ENCODE peak calls at places on chromosomes 11 and 22, in nine cellular contexts. One of them, this sample, is unnamed.

GRCh38 chr11:93020248-93021088 is 51.0 kb downstream of the MTNR1B start:
- DNase-seq in M059J: peak
- DNase-seq in activated T-cell treated with anti-CD3 and anti-CD28 coated beads, Interleukin-2, amount 50 U/mL, for 4 hours: no peak
- DNase-seq in substantia nigra: no peak
- DNase-seq in MM.1S: no peak
- DNase-seq in stimulated activated CD8-positive, alpha-beta memory T cell treated with anti-CD3 and anti-CD28 coated beads, Interleukin-4, amount 100 ng/mL, for 4 hours: no peak
- DNase-seq in activated CD4-positive, alpha-beta T cell treated with anti-CD3 and anti-CD28 coated beads, Interleukin-2, amount 50 U/mL, for 48 hours: no peak
- DNase-seq in left kidney: no peak
- DNase-seq in astrocyte of the spinal cord: peak
- DNase-seq in this sample: peak

GRCh38 chr11:93741882-93742226 is 382 bp downstream of the C11orf54 start:
- DNase-seq in M059J: peak
- DNase-seq in activated T-cell treated with anti-CD3 and anti-CD28 coated beads, Interleukin-2, amount 50 U/mL, for 4 hours: no peak
- DNase-seq in substantia nigra: peak
- DNase-seq in MM.1S: peak
- DNase-seq in stimulated activated CD8-positive, alpha-beta memory T cell treated with anti-CD3 and anti-CD28 coated beads, Interleukin-4, amount 100 ng/mL, for 4 hours: no peak
- DNase-seq in activated CD4-positive, alpha-beta T cell treated with anti-CD3 and anti-CD28 coated beads, Interleukin-2, amount 50 U/mL, for 48 hours: no peak
- DNase-seq in left kidney: peak
- DNase-seq in astrocyte of the spinal cord: no peak
- DNase-seq in this sample: no peak

GRCh38 chr11:118251858-118252652 is at the start of gene MPZL3:
- DNase-seq in M059J: peak
- DNase-seq in activated T-cell treated with anti-CD3 and anti-CD28 coated beads, Interleukin-2, amount 50 U/mL, for 4 hours: peak
- DNase-seq in substantia nigra: peak
- DNase-seq in MM.1S: peak
- DNase-seq in stimulated activated CD8-positive, alpha-beta memory T cell treated with anti-CD3 and anti-CD28 coated beads, Interleukin-4, amount 100 ng/mL, for 4 hours: peak
- DNase-seq in activated CD4-positive, alpha-beta T cell treated with anti-CD3 and anti-CD28 coated beads, Interleukin-2, amount 50 U/mL, for 48 hours: peak
- DNase-seq in left kidney: peak
- DNase-seq in astrocyte of the spinal cord: peak
- DNase-seq in this sample: peak

GRCh38 chr11:61752925-61753551 is 602 bp downstream of the MYRF start:
- DNase-seq in M059J: no peak
- DNase-seq in activated T-cell treated with anti-CD3 and anti-CD28 coated beads, Interleukin-2, amount 50 U/mL, for 4 hours: no peak
- DNase-seq in substantia nigra: no peak
- DNase-seq in MM.1S: no peak
- DNase-seq in stimulated activated CD8-positive, alpha-beta memory T cell treated with anti-CD3 and anti-CD28 coated beads, Interleukin-4, amount 100 ng/mL, for 4 hours: no peak
- DNase-seq in activated CD4-positive, alpha-beta T cell treated with anti-CD3 and anti-CD28 coated beads, Interleukin-2, amount 50 U/mL, for 48 hours: no peak
- DNase-seq in left kidney: no peak
- DNase-seq in astrocyte of the spinal cord: no peak
- DNase-seq in this sample: no peak

GRCh38 chr11:35223429-35223828 is 84.5 kb downstream of the CD44 start:
- DNase-seq in M059J: no peak
- DNase-seq in activated T-cell treated with anti-CD3 and anti-CD28 coated beads, Interleukin-2, amount 50 U/mL, for 4 hours: no peak
- DNase-seq in substantia nigra: no peak
- DNase-seq in MM.1S: no peak
- DNase-seq in stimulated activated CD8-positive, alpha-beta memory T cell treated with anti-CD3 and anti-CD28 coated beads, Interleukin-4, amount 100 ng/mL, for 4 hours: no peak
- DNase-seq in activated CD4-positive, alpha-beta T cell treated with anti-CD3 and anti-CD28 coated beads, Interleukin-2, amount 50 U/mL, for 48 hours: no peak
- DNase-seq in left kidney: peak
- DNase-seq in astrocyte of the spinal cord: peak
- DNase-seq in this sample: peak

GRCh38 chr11:76677010-76677771 is 6.6 kb upstream of the LRRC32 start:
- DNase-seq in M059J: no peak
- DNase-seq in activated T-cell treated with anti-CD3 and anti-CD28 coated beads, Interleukin-2, amount 50 U/mL, for 4 hours: no peak
- DNase-seq in substantia nigra: no peak
- DNase-seq in MM.1S: no peak
- DNase-seq in stimulated activated CD8-positive, alpha-beta memory T cell treated with anti-CD3 and anti-CD28 coated beads, Interleukin-4, amount 100 ng/mL, for 4 hours: no peak
- DNase-seq in activated CD4-positive, alpha-beta T cell treated with anti-CD3 and anti-CD28 coated beads, Interleukin-2, amount 50 U/mL, for 48 hours: no peak
- DNase-seq in left kidney: no peak
- DNase-seq in astrocyte of the spinal cord: no peak
- DNase-seq in this sample: no peak

GRCh38 chr22:21009638-21010425 is 5.1 kb upstream of the P2RX6 start:
- DNase-seq in M059J: peak
- DNase-seq in activated T-cell treated with anti-CD3 and anti-CD28 coated beads, Interleukin-2, amount 50 U/mL, for 4 hours: no peak
- DNase-seq in substantia nigra: no peak
- DNase-seq in MM.1S: peak
- DNase-seq in stimulated activated CD8-positive, alpha-beta memory T cell treated with anti-CD3 and anti-CD28 coated beads, Interleukin-4, amount 100 ng/mL, for 4 hours: no peak
- DNase-seq in activated CD4-positive, alpha-beta T cell treated with anti-CD3 and anti-CD28 coated beads, Interleukin-2, amount 50 U/mL, for 48 hours: no peak
- DNase-seq in left kidney: peak
- DNase-seq in astrocyte of the spinal cord: peak
- DNase-seq in this sample: peak

GRCh38 chr11:69437876-69438205 is 43.6 kb upstream of the LINC01488 start:
- DNase-seq in M059J: no peak
- DNase-seq in activated T-cell treated with anti-CD3 and anti-CD28 coated beads, Interleukin-2, amount 50 U/mL, for 4 hours: no peak
- DNase-seq in substantia nigra: no peak
- DNase-seq in MM.1S: no peak
- DNase-seq in stimulated activated CD8-positive, alpha-beta memory T cell treated with anti-CD3 and anti-CD28 coated beads, Interleukin-4, amount 100 ng/mL, for 4 hours: no peak
- DNase-seq in activated CD4-positive, alpha-beta T cell treated with anti-CD3 and anti-CD28 coated beads, Interleukin-2, amount 50 U/mL, for 48 hours: no peak
- DNase-seq in left kidney: no peak
- DNase-seq in astrocyte of the spinal cord: no peak
- DNase-seq in this sample: no peak

GRCh38 chr11:64037027-64037633 is 1.4 kb downstream of the FLRT1 start:
- DNase-seq in M059J: no peak
- DNase-seq in activated T-cell treated with anti-CD3 and anti-CD28 coated beads, Interleukin-2, amount 50 U/mL, for 4 hours: no peak
- DNase-seq in substantia nigra: no peak
- DNase-seq in MM.1S: no peak
- DNase-seq in stimulated activated CD8-positive, alpha-beta memory T cell treated with anti-CD3 and anti-CD28 coated beads, Interleukin-4, amount 100 ng/mL, for 4 hours: no peak
- DNase-seq in activated CD4-positive, alpha-beta T cell treated with anti-CD3 and anti-CD28 coated beads, Interleukin-2, amount 50 U/mL, for 48 hours: no peak
- DNase-seq in left kidney: peak
- DNase-seq in astrocyte of the spinal cord: no peak
- DNase-seq in this sample: no peak

GRCh38 chr11:133886029-133886428 is 40.7 kb upstream of the SPATA19 start:
- DNase-seq in M059J: no peak
- DNase-seq in activated T-cell treated with anti-CD3 and anti-CD28 coated beads, Interleukin-2, amount 50 U/mL, for 4 hours: no peak
- DNase-seq in substantia nigra: no peak
- DNase-seq in MM.1S: no peak
- DNase-seq in stimulated activated CD8-positive, alpha-beta memory T cell treated with anti-CD3 and anti-CD28 coated beads, Interleukin-4, amount 100 ng/mL, for 4 hours: no peak
- DNase-seq in activated CD4-positive, alpha-beta T cell treated with anti-CD3 and anti-CD28 coated beads, Interleukin-2, amount 50 U/mL, for 48 hours: no peak
- DNase-seq in left kidney: no peak
- DNase-seq in astrocyte of the spinal cord: no peak
- DNase-seq in this sample: no peak

GRCh38 chr11:8018742-8019631 is 31.9 kb downstream of the EIF3F start:
- DNase-seq in M059J: peak
- DNase-seq in activated T-cell treated with anti-CD3 and anti-CD28 coated beads, Interleukin-2, amount 50 U/mL, for 4 hours: peak
- DNase-seq in substantia nigra: peak
- DNase-seq in MM.1S: peak
- DNase-seq in stimulated activated CD8-positive, alpha-beta memory T cell treated with anti-CD3 and anti-CD28 coated beads, Interleukin-4, amount 100 ng/mL, for 4 hours: no peak
- DNase-seq in activated CD4-positive, alpha-beta T cell treated with anti-CD3 and anti-CD28 coated beads, Interleukin-2, amount 50 U/mL, for 48 hours: peak
- DNase-seq in left kidney: peak
- DNase-seq in astrocyte of the spinal cord: peak
- DNase-seq in this sample: no peak

GRCh38 chr22:38456841-38457699 is 2.1 kb upstream of the KCNJ4 start:
- DNase-seq in M059J: no peak
- DNase-seq in activated T-cell treated with anti-CD3 and anti-CD28 coated beads, Interleukin-2, amount 50 U/mL, for 4 hours: no peak
- DNase-seq in substantia nigra: no peak
- DNase-seq in MM.1S: no peak
- DNase-seq in stimulated activated CD8-positive, alpha-beta memory T cell treated with anti-CD3 and anti-CD28 coated beads, Interleukin-4, amount 100 ng/mL, for 4 hours: no peak
- DNase-seq in activated CD4-positive, alpha-beta T cell treated with anti-CD3 and anti-CD28 coated beads, Interleukin-2, amount 50 U/mL, for 48 hours: no peak
- DNase-seq in left kidney: no peak
- DNase-seq in astrocyte of the spinal cord: no peak
- DNase-seq in this sample: no peak

GRCh38 chr11:9489366-9489765 is 28.6 kb downstream of the ZNF143 start:
- DNase-seq in M059J: peak
- DNase-seq in activated T-cell treated with anti-CD3 and anti-CD28 coated beads, Interleukin-2, amount 50 U/mL, for 4 hours: no peak
- DNase-seq in substantia nigra: no peak
- DNase-seq in MM.1S: no peak
- DNase-seq in stimulated activated CD8-positive, alpha-beta memory T cell treated with anti-CD3 and anti-CD28 coated beads, Interleukin-4, amount 100 ng/mL, for 4 hours: no peak
- DNase-seq in activated CD4-positive, alpha-beta T cell treated with anti-CD3 and anti-CD28 coated beads, Interleukin-2, amount 50 U/mL, for 48 hours: no peak
- DNase-seq in left kidney: no peak
- DNase-seq in astrocyte of the spinal cord: peak
- DNase-seq in this sample: peak

GRCh38 chr11:62108971-62109391 is 14.8 kb upstream of the INCENP start:
- DNase-seq in M059J: peak
- DNase-seq in activated T-cell treated with anti-CD3 and anti-CD28 coated beads, Interleukin-2, amount 50 U/mL, for 4 hours: no peak
- DNase-seq in substantia nigra: no peak
- DNase-seq in MM.1S: no peak
- DNase-seq in stimulated activated CD8-positive, alpha-beta memory T cell treated with anti-CD3 and anti-CD28 coated beads, Interleukin-4, amount 100 ng/mL, for 4 hours: no peak
- DNase-seq in activated CD4-positive, alpha-beta T cell treated with anti-CD3 and anti-CD28 coated beads, Interleukin-2, amount 50 U/mL, for 48 hours: no peak
- DNase-seq in left kidney: no peak
- DNase-seq in astrocyte of the spinal cord: peak
- DNase-seq in this sample: peak

GRCh38 chr11:128172046-128172878 is 415.1 kb downstream of the ETS1 start:
- DNase-seq in M059J: peak
- DNase-seq in activated T-cell treated with anti-CD3 and anti-CD28 coated beads, Interleukin-2, amount 50 U/mL, for 4 hours: peak
- DNase-seq in substantia nigra: peak
- DNase-seq in MM.1S: peak
- DNase-seq in stimulated activated CD8-positive, alpha-beta memory T cell treated with anti-CD3 and anti-CD28 coated beads, Interleukin-4, amount 100 ng/mL, for 4 hours: peak
- DNase-seq in activated CD4-positive, alpha-beta T cell treated with anti-CD3 and anti-CD28 coated beads, Interleukin-2, amount 50 U/mL, for 48 hours: peak
- DNase-seq in left kidney: peak
- DNase-seq in astrocyte of the spinal cord: peak
- DNase-seq in this sample: peak

GRCh38 chr11:114562166-114562916 is 2.7 kb upstream of the NXPE1 start:
- DNase-seq in M059J: peak
- DNase-seq in activated T-cell treated with anti-CD3 and anti-CD28 coated beads, Interleukin-2, amount 50 U/mL, for 4 hours: no peak
- DNase-seq in substantia nigra: no peak
- DNase-seq in MM.1S: no peak
- DNase-seq in stimulated activated CD8-positive, alpha-beta memory T cell treated with anti-CD3 and anti-CD28 coated beads, Interleukin-4, amount 100 ng/mL, for 4 hours: no peak
- DNase-seq in activated CD4-positive, alpha-beta T cell treated with anti-CD3 and anti-CD28 coated beads, Interleukin-2, amount 50 U/mL, for 48 hours: no peak
- DNase-seq in left kidney: no peak
- DNase-seq in astrocyte of the spinal cord: peak
- DNase-seq in this sample: no peak

GRCh38 chr11:232783-233565 is 3.2 kb downstream of the SIRT3 start:
- DNase-seq in M059J: no peak
- DNase-seq in activated T-cell treated with anti-CD3 and anti-CD28 coated beads, Interleukin-2, amount 50 U/mL, for 4 hours: no peak
- DNase-seq in substantia nigra: no peak
- DNase-seq in MM.1S: no peak
- DNase-seq in stimulated activated CD8-positive, alpha-beta memory T cell treated with anti-CD3 and anti-CD28 coated beads, Interleukin-4, amount 100 ng/mL, for 4 hours: no peak
- DNase-seq in activated CD4-positive, alpha-beta T cell treated with anti-CD3 and anti-CD28 coated beads, Interleukin-2, amount 50 U/mL, for 48 hours: no peak
- DNase-seq in left kidney: no peak
- DNase-seq in astrocyte of the spinal cord: no peak
- DNase-seq in this sample: no peak

GRCh38 chr22:36440429-36441002 is 40.9 kb downstream of the TXN2 start:
- DNase-seq in M059J: no peak
- DNase-seq in activated T-cell treated with anti-CD3 and anti-CD28 coated beads, Interleukin-2, amount 50 U/mL, for 4 hours: no peak
- DNase-seq in substantia nigra: no peak
- DNase-seq in MM.1S: no peak
- DNase-seq in stimulated activated CD8-positive, alpha-beta memory T cell treated with anti-CD3 and anti-CD28 coated beads, Interleukin-4, amount 100 ng/mL, for 4 hours: no peak
- DNase-seq in activated CD4-positive, alpha-beta T cell treated with anti-CD3 and anti-CD28 coated beads, Interleukin-2, amount 50 U/mL, for 48 hours: no peak
- DNase-seq in left kidney: no peak
- DNase-seq in astrocyte of the spinal cord: no peak
- DNase-seq in this sample: no peak

GRCh38 chr22:38981659-38982007 is 514 bp upstream of the APOBEC3B start:
- DNase-seq in M059J: no peak
- DNase-seq in activated T-cell treated with anti-CD3 and anti-CD28 coated beads, Interleukin-2, amount 50 U/mL, for 4 hours: no peak
- DNase-seq in substantia nigra: no peak
- DNase-seq in MM.1S: no peak
- DNase-seq in stimulated activated CD8-positive, alpha-beta memory T cell treated with anti-CD3 and anti-CD28 coated beads, Interleukin-4, amount 100 ng/mL, for 4 hours: no peak
- DNase-seq in activated CD4-positive, alpha-beta T cell treated with anti-CD3 and anti-CD28 coated beads, Interleukin-2, amount 50 U/mL, for 48 hours: no peak
- DNase-seq in left kidney: no peak
- DNase-seq in astrocyte of the spinal cord: peak
- DNase-seq in this sample: no peak

GRCh38 chr22:28349114-28349513 is 330.5 kb downstream of the TTC28 start:
- DNase-seq in M059J: no peak
- DNase-seq in activated T-cell treated with anti-CD3 and anti-CD28 coated beads, Interleukin-2, amount 50 U/mL, for 4 hours: no peak
- DNase-seq in substantia nigra: no peak
- DNase-seq in MM.1S: no peak
- DNase-seq in stimulated activated CD8-positive, alpha-beta memory T cell treated with anti-CD3 and anti-CD28 coated beads, Interleukin-4, amount 100 ng/mL, for 4 hours: no peak
- DNase-seq in activated CD4-positive, alpha-beta T cell treated with anti-CD3 and anti-CD28 coated beads, Interleukin-2, amount 50 U/mL, for 48 hours: no peak
- DNase-seq in left kidney: peak
- DNase-seq in astrocyte of the spinal cord: no peak
- DNase-seq in this sample: no peak

GRCh38 chr22:30005213-30005857 is 74.9 kb upstream of the HORMAD2 start:
- DNase-seq in M059J: peak
- DNase-seq in activated T-cell treated with anti-CD3 and anti-CD28 coated beads, Interleukin-2, amount 50 U/mL, for 4 hours: peak
- DNase-seq in substantia nigra: peak
- DNase-seq in MM.1S: peak
- DNase-seq in stimulated activated CD8-positive, alpha-beta memory T cell treated with anti-CD3 and anti-CD28 coated beads, Interleukin-4, amount 100 ng/mL, for 4 hours: peak
- DNase-seq in activated CD4-positive, alpha-beta T cell treated with anti-CD3 and anti-CD28 coated beads, Interleukin-2, amount 50 U/mL, for 48 hours: peak
- DNase-seq in left kidney: peak
- DNase-seq in astrocyte of the spinal cord: peak
- DNase-seq in this sample: peak

GRCh38 chr11:44634401-44635281 is 69.2 kb downstream of the CD82 start:
- DNase-seq in M059J: peak
- DNase-seq in activated T-cell treated with anti-CD3 and anti-CD28 coated beads, Interleukin-2, amount 50 U/mL, for 4 hours: no peak
- DNase-seq in substantia nigra: peak
- DNase-seq in MM.1S: no peak
- DNase-seq in stimulated activated CD8-positive, alpha-beta memory T cell treated with anti-CD3 and anti-CD28 coated beads, Interleukin-4, amount 100 ng/mL, for 4 hours: no peak
- DNase-seq in activated CD4-positive, alpha-beta T cell treated with anti-CD3 and anti-CD28 coated beads, Interleukin-2, amount 50 U/mL, for 48 hours: no peak
- DNase-seq in left kidney: peak
- DNase-seq in astrocyte of the spinal cord: peak
- DNase-seq in this sample: peak

GRCh38 chr11:95081412-95081811 is 8.2 kb upstream of the ENDOD1 start:
- DNase-seq in M059J: no peak
- DNase-seq in activated T-cell treated with anti-CD3 and anti-CD28 coated beads, Interleukin-2, amount 50 U/mL, for 4 hours: no peak
- DNase-seq in substantia nigra: peak
- DNase-seq in MM.1S: no peak
- DNase-seq in stimulated activated CD8-positive, alpha-beta memory T cell treated with anti-CD3 and anti-CD28 coated beads, Interleukin-4, amount 100 ng/mL, for 4 hours: no peak
- DNase-seq in activated CD4-positive, alpha-beta T cell treated with anti-CD3 and anti-CD28 coated beads, Interleukin-2, amount 50 U/mL, for 48 hours: no peak
- DNase-seq in left kidney: peak
- DNase-seq in astrocyte of the spinal cord: peak
- DNase-seq in this sample: no peak

GRCh38 chr22:41782751-41783150 is 17.7 kb upstream of the CCDC134 start:
- DNase-seq in M059J: no peak
- DNase-seq in activated T-cell treated with anti-CD3 and anti-CD28 coated beads, Interleukin-2, amount 50 U/mL, for 4 hours: no peak
- DNase-seq in substantia nigra: no peak
- DNase-seq in MM.1S: no peak
- DNase-seq in stimulated activated CD8-positive, alpha-beta memory T cell treated with anti-CD3 and anti-CD28 coated beads, Interleukin-4, amount 100 ng/mL, for 4 hours: no peak
- DNase-seq in activated CD4-positive, alpha-beta T cell treated with anti-CD3 and anti-CD28 coated beads, Interleukin-2, amount 50 U/mL, for 48 hours: no peak
- DNase-seq in left kidney: no peak
- DNase-seq in astrocyte of the spinal cord: no peak
- DNase-seq in this sample: no peak

GRCh38 chr11:2549491-2549875 is 104.7 kb downstream of the KCNQ1 start:
- DNase-seq in M059J: no peak
- DNase-seq in activated T-cell treated with anti-CD3 and anti-CD28 coated beads, Interleukin-2, amount 50 U/mL, for 4 hours: no peak
- DNase-seq in substantia nigra: no peak
- DNase-seq in MM.1S: no peak
- DNase-seq in stimulated activated CD8-positive, alpha-beta memory T cell treated with anti-CD3 and anti-CD28 coated beads, Interleukin-4, amount 100 ng/mL, for 4 hours: no peak
- DNase-seq in activated CD4-positive, alpha-beta T cell treated with anti-CD3 and anti-CD28 coated beads, Interleukin-2, amount 50 U/mL, for 48 hours: no peak
- DNase-seq in left kidney: no peak
- DNase-seq in astrocyte of the spinal cord: no peak
- DNase-seq in this sample: no peak

This sample was measured in astrocyte of the cerebellum.